ENCODE peak calls at places on chromosomes 1 and 21, in four cellular contexts. G is CD8-positive, alpha-beta memory T cell; M is lower lobe of right lung; S is IMR-90. J is an unnamed sample.

GRCh38 chr1:157595356-157595755 is 2.5 kb downstream of the FCRL4 start:
- DNase-seq in G (no peak), M (no peak), S (no peak), J (no peak)

GRCh38 chr1:225813250-225813964 is 3.5 kb downstream of the EPHX1 start:
- DNase-seq in G (no peak), M (peak), S (peak), J (peak)

GRCh38 chr1:153343040-153343681 is 5.5 kb downstream of the PGLYRP4 start:
- DNase-seq in G (no peak), M (no peak), S (no peak), J (no peak)

GRCh38 chr21:42439284-42440186 is 35.8 kb downstream of the UBASH3A start:
- DNase-seq in G (peak), M (no peak), S (no peak), J (no peak)

GRCh38 chr1:201898992-201899391 is 10.3 kb downstream of the SHISA4 start:
- DNase-seq in G (no peak), M (peak), S (no peak), J (no peak)

GRCh38 chr21:16427587-16428087 is 697.9 kb downstream of the USP25 start:
- DNase-seq in G (no peak), M (no peak), S (no peak), J (no peak)

GRCh38 chr1:88433556-88433955 is 250.5 kb upstream of the PKN2 start:
- DNase-seq in G (no peak), M (no peak), S (peak), J (no peak)

GRCh38 chr1:116314305-116314919 is 58.6 kb upstream of the ATP1A1 start:
- DNase-seq in G (no peak), M (no peak), S (no peak), J (peak)

GRCh38 chr1:81412954-81413353 is 387.8 kb upstream of the ADGRL2 start:
- DNase-seq in G (no peak), M (no peak), S (no peak), J (no peak)

GRCh38 chr1:59043796-59044195 is 253.1 kb upstream of the FGGY start:
- DNase-seq in G (no peak), M (no peak), S (peak), J (peak)

GRCh38 chr1:244046907-244047738 is 4.0 kb upstream of the ZBTB18 start:
- DNase-seq in G (peak), M (no peak), S (peak), J (peak)

GRCh38 chr1:118981436-118981835 is 6.7 kb downstream of the TBX15 start:
- DNase-seq in G (no peak), M (no peak), S (no peak), J (no peak)

GRCh38 chr1:246583448-246584185 is 17.4 kb downstream of the CNST start:
- DNase-seq in G (no peak), M (no peak), S (no peak), J (peak)

GRCh38 chr1:197663178-197663953 is 111.9 kb downstream of the DENND1B start:
- DNase-seq in G (no peak), M (no peak), S (no peak), J (peak)

GRCh38 chr21:45573452-45574035 is 31.3 kb upstream of the SLC19A1 start:
- DNase-seq in G (no peak), M (peak), S (no peak), J (no peak)

GRCh38 chr1:23559985-23560755 is 869 bp upstream of the ID3 start:
- DNase-seq in G (no peak), M (no peak), S (peak), J (no peak)

GRCh38 chr1:105427543-105427942 is 1628.9 kb upstream of the PRMT6 start:
- DNase-seq in G (no peak), M (no peak), S (no peak), J (no peak)

GRCh38 chr1:220818421-220819173 is 31.9 kb downstream of the MTARC1 start:
- DNase-seq in G (no peak), M (no peak), S (peak), J (no peak)

GRCh38 chr1:44408181-44409018 is 3.3 kb downstream of the RNF220 start:
- DNase-seq in G (no peak), M (no peak), S (no peak), J (peak)

GRCh38 chr21:21029159-21029558 is 30.9 kb downstream of the NCAM2 start:
- DNase-seq in G (no peak), M (no peak), S (no peak), J (no peak)

GRCh38 chr1:218299416-218299815 is 14.3 kb downstream of the RRP15 start:
- DNase-seq in G (no peak), M (no peak), S (peak), J (no peak)

GRCh38 chr1:25148673-25149300 is 83.5 kb downstream of the SYF2 start:
- DNase-seq in G (peak), M (no peak), S (no peak), J (peak)

GRCh38 chr1:42206164-42206563 is 41.6 kb upstream of the GUCA2A start:
- DNase-seq in G (no peak), M (no peak), S (no peak), J (no peak)

GRCh38 chr1:177567393-177567792 is 396.6 kb downstream of the BRINP2 start:
- DNase-seq in G (no peak), M (no peak), S (peak), J (no peak)

GRCh38 chr1:74343191-74343590 is 108.0 kb downstream of the TNNI3K start:
- DNase-seq in G (no peak), M (no peak), S (peak), J (no peak)

GRCh38 chr1:16618719-16619118 is 5.4 kb upstream of the NBPF1 start:
- DNase-seq in G (peak), M (peak), S (no peak), J (no peak)

GRCh38 chr1:208202333-208202987 is 41.7 kb downstream of the PLXNA2 start:
- DNase-seq in G (no peak), M (no peak), S (no peak), J (no peak)

GRCh38 chr1:102858695-102859094 is 249.6 kb downstream of the COL11A1 start:
- DNase-seq in G (no peak), M (no peak), S (peak), J (no peak)

GRCh38 chr1:197024460-197024859 is 42.6 kb downstream of the F13B start:
- DNase-seq in G (no peak), M (no peak), S (peak), J (no peak)

GRCh38 chr1:3711780-3712451 is 40.3 kb upstream of the CCDC27 start:
- DNase-seq in G (no peak), M (no peak), S (no peak), J (no peak)

GRCh38 chr1:20634594-20635084 is 1.4 kb downstream of the PINK1 start:
- DNase-seq in G (no peak), M (peak), S (peak), J (peak)

GRCh38 chr1:43979528-43980254 is 681 bp downstream of the B4GALT2 start:
- DNase-seq in G (no peak), M (no peak), S (peak), J (peak)

GRCh38 chr21:35510294-35510693 is 461.2 kb upstream of the RUNX1 start:
- DNase-seq in G (no peak), M (no peak), S (no peak), J (no peak)

GRCh38 chr1:226644541-226645176 is 94.4 kb downstream of the ITPKB start:
- DNase-seq in G (peak), M (peak), S (peak), J (no peak)

GRCh38 chr1:91804546-91805023 is 81.4 kb downstream of the TGFBR3 start:
- DNase-seq in G (peak), M (no peak), S (no peak), J (no peak)

GRCh38 chr1:201759194-201759814 is 69.7 kb upstream of the IPO9 start:
- DNase-seq in G (no peak), M (no peak), S (peak), J (no peak)

GRCh38 chr1:10644307-10645128 is 151.9 kb downstream of the CASZ1 start:
- DNase-seq in G (no peak), M (no peak), S (peak), J (no peak)

DNA sequence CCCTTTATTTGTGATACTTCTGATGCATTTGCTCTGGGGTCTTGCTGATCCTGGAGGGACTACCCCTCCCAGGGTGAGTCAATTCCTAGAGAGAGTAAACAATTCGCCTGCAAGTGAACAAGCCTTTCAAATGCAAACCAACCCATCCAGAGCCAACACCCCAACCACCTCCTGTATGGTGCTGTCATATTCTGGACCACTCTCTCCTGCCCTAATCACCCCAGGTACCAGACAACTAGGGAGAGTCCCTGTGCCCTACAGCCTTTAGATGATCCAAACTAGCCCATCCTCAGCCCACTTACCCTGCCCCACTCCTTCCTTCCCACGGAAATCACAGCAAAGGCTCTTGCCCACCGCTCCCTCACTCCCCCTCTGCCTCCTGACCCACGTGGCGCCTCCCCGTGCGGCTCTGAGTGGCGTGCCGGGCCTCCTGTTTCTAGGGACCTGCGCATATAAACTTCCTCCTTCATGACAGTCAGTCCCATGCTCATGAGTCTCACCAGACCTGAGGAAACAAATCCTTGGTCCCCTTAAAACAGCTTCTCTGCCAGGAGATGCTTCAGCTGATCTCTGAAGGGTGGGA is 37.2 kb downstream of the ACTA1 start:
- DNase-seq in G (no peak), M (no peak), S (no peak), J (no peak)
- H3K4me3 ChIP-seq in G (no peak), M (no peak), S (no peak), J (no peak)

GRCh38 chr1:203479646-203480045 is 4.0 kb downstream of the PRELP start:
- DNase-seq in G (no peak), M (no peak), S (peak), J (no peak)

GRCh38 chr1:203480525-203481084 is 5.0 kb downstream of the PRELP start:
- DNase-seq in G (peak), M (peak), S (peak), J (peak)

GRCh38 chr1:203480084-203480483 is 4.5 kb downstream of the PRELP start:
- DNase-seq in G (no peak), M (no peak), S (peak), J (no peak)

GRCh38 chr1:203478986-203479385 is 3.4 kb downstream of the PRELP start:
- DNase-seq in G (no peak), M (no peak), S (no peak), J (no peak)

GRCh38 chr1:203481186-203481585 is 5.6 kb downstream of the PRELP start:
- DNase-seq in G (no peak), M (no peak), S (no peak), J (no peak)
- H3K4me3 ChIP-seq in G (no peak), M (peak), S (no peak), J (no peak)

DNA sequence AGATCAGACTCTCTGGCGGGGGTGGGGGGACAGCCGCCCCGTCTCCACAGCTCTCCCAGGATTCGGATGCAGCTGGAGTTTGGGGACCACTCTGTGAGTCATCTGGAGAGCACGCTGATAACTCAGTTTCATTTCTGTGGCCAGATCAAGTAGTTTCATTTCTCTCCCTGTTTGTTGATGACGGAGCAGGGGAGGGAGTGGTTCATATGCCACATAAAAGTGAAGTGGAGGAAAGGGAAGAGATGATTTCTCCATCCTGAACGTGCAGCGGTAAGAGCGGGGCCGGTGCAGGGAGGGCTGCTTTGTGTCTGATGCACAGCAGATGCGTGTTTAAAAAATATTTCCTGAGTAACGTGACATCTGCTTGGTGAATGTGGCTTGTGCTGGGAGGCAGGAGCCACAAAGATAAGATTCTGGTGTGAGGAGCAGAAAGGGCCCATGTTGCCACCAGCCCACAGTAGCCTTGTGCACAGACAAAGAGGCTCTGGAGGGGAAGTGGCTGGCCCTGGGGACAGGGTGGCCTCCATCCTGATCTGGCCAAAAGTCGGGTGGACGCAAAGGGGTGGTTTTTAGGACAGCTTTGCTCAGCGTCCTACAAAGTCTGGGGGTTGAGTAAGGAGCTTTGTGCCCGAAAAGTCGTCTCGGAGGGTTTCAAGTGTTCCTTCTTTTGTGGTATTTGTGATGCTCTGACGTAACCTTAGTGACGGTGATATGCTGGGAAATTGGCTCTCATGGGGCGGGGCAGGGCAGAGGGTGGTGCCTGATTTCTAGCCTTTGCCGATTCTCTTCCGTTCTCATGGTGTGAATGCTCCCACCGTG is at the start of gene MX2:
- DNase-seq in G (peak), M (peak), S (peak), J (peak)
- H3K4me3 ChIP-seq in G (peak), M (peak), S (peak), J (no peak)

DNA sequence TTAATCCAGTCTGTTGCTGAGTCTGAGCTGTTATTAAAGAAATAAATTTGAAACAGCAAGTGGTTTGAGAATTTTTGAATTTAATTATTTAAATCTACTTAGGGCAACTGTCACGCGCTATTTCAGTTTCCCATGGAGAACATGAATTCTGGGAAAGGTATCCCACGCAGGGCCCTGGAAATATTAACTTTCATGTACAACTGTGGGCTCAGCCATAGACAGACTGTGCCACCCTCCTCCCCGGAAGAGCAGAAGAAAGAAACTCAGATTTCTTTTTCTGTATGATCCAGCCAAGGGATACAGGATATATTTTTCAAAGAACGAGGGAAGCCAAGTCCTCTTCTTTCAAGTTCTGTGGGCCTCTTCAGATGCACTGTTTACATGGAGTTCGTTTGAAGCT is 172.6 kb upstream of the LMO4 start:
- DNase-seq in G (no peak), M (no peak), S (no peak), J (no peak)
- H3K4me3 ChIP-seq in G (no peak), M (no peak), S (no peak), J (no peak)

J was measured in small intestine.